ENCODE peak calls at places on chromosomes 2 and 18, in nine cellular contexts. L is K562; X is astrocyte of the spinal cord; W is nucleus accumbens; D is activated CD4-positive, alpha-beta T cell treated with anti-CD3 and anti-CD28 coated beads, Interleukin-2, amount 50 U/mL, for 48 hours; G is A549; Z is fibroblast of lung; N is NCI-H2081; Y is stimulated activated CD4-positive, alpha-beta T cell treated with anti-CD3 and anti-CD28 coated beads, TNF-alpha, amount 100 ng/mL, for 48 hours. B is an unnamed sample.
A peak's percentile ranks its signal among the peaks of the same experiment; 100 is the strongest.

GRCh38 chr2:62826141-62826540 is 120.6 kb downstream of the EHBP1 start:
- DNase-seq in Z (peak; percentile 85), N (no peak), Y (no peak), W (no peak), L (no peak), D (no peak), X (peak; percentile 42), G (no peak), B (no peak)

GRCh38 chr2:32246911-32247310 is 17.8 kb downstream of the NLRC4 start:
- DNase-seq in Z (no peak), X (no peak), Y (no peak), N (no peak), D (no peak), G (no peak), W (no peak), L (no peak), B (no peak)

GRCh38 chr2:118843492-118844132 is 3.8 kb downstream of the EN1 start:
- DNase-seq in Z (no peak), N (no peak), W (no peak), Y (no peak), G (no peak), D (no peak), X (no peak), L (no peak), B (no peak)

GRCh38 chr18:62937065-62937464 is 221.7 kb downstream of the PHLPP1 start:
- DNase-seq in X (no peak), Y (no peak), W (no peak), N (no peak), L (no peak), G (no peak), Z (no peak), D (no peak), B (no peak)

GRCh38 chr2:191158751-191159150 is 8.0 kb upstream of the STAT4 start:
- DNase-seq in G (no peak), N (no peak), W (no peak), L (no peak), X (no peak), Y (no peak), Z (peak; percentile 22), D (no peak), B (no peak)

GRCh38 chr2:120218181-120218580 is 5.0 kb downstream of the TMEM185B start:
- DNase-seq in Y (no peak), N (no peak), D (no peak), G (no peak), X (no peak), Z (no peak), L (no peak), W (no peak), B (no peak)

GRCh38 chr2:222884765-222885424 is 24.1 kb downstream of the ACSL3 start:
- DNase-seq in W (no peak), G (no peak), Y (no peak), X (no peak), D (no peak), L (no peak), N (no peak), Z (peak; percentile 47), B (no peak)

GRCh38 chr2:9297156-9297555 is 90.5 kb downstream of the ASAP2 start:
- DNase-seq in N (no peak), G (no peak), D (no peak), W (no peak), L (no peak), Z (no peak), X (no peak), Y (no peak), B (no peak)

GRCh38 chr2:100818003-100818605 is 1.8 kb upstream of the NPAS2 start:
- DNase-seq in D (no peak), X (peak; percentile 61), L (no peak), G (peak; percentile 32), Z (peak; percentile 34), Y (no peak), W (no peak), N (no peak), B (no peak)

GRCh38 chr2:183541766-183542165 is 417.5 kb downstream of the NUP35 start:
- DNase-seq in X (peak; percentile 21), N (no peak), G (no peak), Y (no peak), W (no peak), Z (peak; percentile 63), D (no peak), L (no peak), B (no peak)

GRCh38 chr2:149768320-149768799 is 180.8 kb upstream of the MMADHC start:
- DNase-seq in N (peak; percentile 40), W (no peak), Z (peak; percentile 58), G (no peak), D (no peak), X (peak; percentile 44), Y (no peak), L (no peak), B (peak; percentile 62)

GRCh38 chr18:45686892-45687611 is 36.9 kb upstream of the SLC14A1 start:
- DNase-seq in G (no peak), D (peak; percentile 49), Y (peak; percentile 20), W (no peak), N (no peak), X (peak; percentile 28), Z (no peak), L (peak; percentile 11), B (no peak)

GRCh38 chr2:11314482-11314881 is 30.0 kb downstream of the ROCK2 start:
- DNase-seq in W (no peak), G (no peak), Z (peak; percentile 34), Y (no peak), X (no peak), D (no peak), N (no peak), L (no peak), B (no peak)